ENCODE peak calls at places on chromosomes 1 and 21, in nine cellular contexts. V is K562, G is heart left ventricle, J is DND-41, L is lung, A is sigmoid colon, U is RWPE2, Y is astrocyte, R is tibial artery. I is an unnamed sample. For H3K36me3, the result is how much of the 10 kb centered on the place peaks cover.

GRCh38 chr1:109254621-109255096 is 5.3 kb downstream of the CELSR2 start:
- DNase-seq in V (peak), G (peak), J (no peak), L (no peak), A (no peak), U (no peak), Y (no peak), R (no peak), I (peak)

GRCh38 chr1:112144738-112145426 is 155.4 kb upstream of the KCND3 start:
- DNase-seq in V (no peak), G (peak), J (no peak), L (no peak), A (no peak), U (no peak), Y (no peak), R (no peak), I (no peak)

GRCh38 chr1:98059616-98060015 is 138.8 kb upstream of the DPYD start:
- DNase-seq in V (no peak), G (no peak), J (no peak), L (no peak), A (no peak), U (no peak), Y (peak), R (no peak), I (no peak)

GRCh38 chr1:151888972-151889570 is 20.2 kb downstream of the THEM4 start:
- DNase-seq in V (no peak), G (no peak), J (no peak), L (no peak), A (no peak), U (no peak), Y (no peak), R (no peak), I (peak)

GRCh38 chr1:167819849-167820683 is 93.9 kb downstream of the ADCY10 start:
- DNase-seq in V (peak), G (peak), J (no peak), L (peak), A (peak), U (peak), Y (peak), R (peak), I (peak)

GRCh38 chr1:35783055-35783583 is 13.3 kb upstream of the CLSPN start:
- DNase-seq in V (no peak), G (no peak), J (no peak), L (no peak), A (no peak), U (no peak), Y (no peak), R (no peak), I (no peak)

GRCh38 chr21:20698585-20698984 is 299.6 kb upstream of the NCAM2 start:
- DNase-seq in V (no peak), G (no peak), J (no peak), L (no peak), A (no peak), U (no peak), Y (no peak), R (no peak), I (no peak)

GRCh38 chr1:70314706-70315304 is 39.7 kb downstream of the ANKRD13C start:
- DNase-seq in V (no peak), G (no peak), J (no peak), L (no peak), A (no peak), U (no peak), Y (no peak), R (no peak), I (no peak)

GRCh38 chr1:226296911-226297310 is 12.1 kb downstream of the LIN9 start:
- DNase-seq in V (no peak), G (no peak), J (no peak), L (no peak), A (no peak), U (no peak), Y (no peak), R (no peak), I (no peak)

GRCh38 chr1:95793893-95794292 is 559.9 kb downstream of the RWDD3 start:
- DNase-seq in V (no peak), G (no peak), J (no peak), L (no peak), A (no peak), U (no peak), Y (no peak), R (no peak), I (no peak)

GRCh38 chr1:42971848-42972291 is 13.2 kb upstream of the SLC2A1 start:
- DNase-seq in V (no peak), G (no peak), J (no peak), L (no peak), A (no peak), U (no peak), Y (peak), R (no peak), I (peak)

GRCh38 chr1:8415526-8416278 is 97.8 kb downstream of the SLC45A1 start:
- DNase-seq in V (no peak), G (no peak), J (no peak), L (no peak), A (no peak), U (no peak), Y (no peak), R (no peak), I (no peak)

GRCh38 chr1:50929376-50929958 is 30.6 kb downstream of the FAF1 start:
- DNase-seq in V (no peak), G (no peak), J (no peak), L (no peak), A (no peak), U (no peak), Y (peak), R (no peak), I (peak)

GRCh38 chr1:115139381-115139780 is 50.1 kb upstream of the TSPAN2 start:
- DNase-seq in V (no peak), G (no peak), J (no peak), L (no peak), A (no peak), U (no peak), Y (no peak), R (no peak), I (no peak)

DNA sequence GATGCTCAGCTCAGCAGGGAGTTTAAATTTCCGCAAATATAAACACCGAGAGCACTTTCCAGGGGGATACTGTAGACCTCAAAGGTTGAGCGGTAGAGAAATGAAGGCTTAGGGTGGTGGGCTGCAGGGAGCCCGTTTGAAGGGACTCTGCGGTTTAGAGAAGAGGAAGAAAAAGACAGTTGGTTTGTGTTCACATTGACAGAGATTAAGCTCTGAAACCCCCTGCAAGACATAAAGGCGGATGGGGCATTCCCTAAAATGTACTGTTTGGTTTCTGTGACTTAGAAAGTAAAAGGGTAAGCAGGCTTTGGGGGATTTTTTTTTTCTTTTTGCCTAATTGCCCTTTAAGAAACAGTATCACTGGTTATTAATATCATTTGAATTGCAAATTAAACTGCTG is 1.3 kb downstream of the KAZN start:
- DNase-seq in V (no peak), G (no peak), J (peak), L (no peak), A (no peak), U (no peak), Y (no peak), R (no peak), I (no peak)
- H3K4me3 ChIP-seq in V (no peak), G (no peak), J (peak), L (no peak), A (peak), U (no peak), Y (peak), R (no peak), I (peak)

DNA sequence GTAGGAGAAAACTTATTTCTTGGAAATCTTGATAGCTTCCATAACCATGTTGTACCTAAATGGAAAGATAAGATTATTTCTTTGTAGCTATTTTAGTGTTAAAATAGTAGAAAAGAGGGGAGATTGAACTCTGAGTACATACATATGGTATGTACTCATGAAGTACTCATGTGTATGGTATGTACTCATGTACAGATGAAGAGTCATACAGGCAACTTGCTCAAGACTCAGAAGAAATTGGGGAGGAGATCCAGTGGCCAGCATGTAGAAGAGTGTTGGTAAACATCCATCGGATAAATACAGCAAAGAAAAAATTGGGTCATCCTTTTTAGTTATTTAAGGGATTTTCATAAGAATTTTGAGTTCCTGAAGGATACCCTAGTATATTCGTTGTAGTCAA is 29.0 kb downstream of the MDM4 start:
- DNase-seq in V (no peak), G (no peak), J (no peak), L (no peak), A (no peak), U (no peak), Y (no peak), R (no peak), I (no peak)
- H3K36me3 ChIP-seq in V (half or more), G (half or more), J (half or more), L (half or more), A (half or more), U (half or more), Y (half or more), R (half or more), I (half or more)

DNA sequence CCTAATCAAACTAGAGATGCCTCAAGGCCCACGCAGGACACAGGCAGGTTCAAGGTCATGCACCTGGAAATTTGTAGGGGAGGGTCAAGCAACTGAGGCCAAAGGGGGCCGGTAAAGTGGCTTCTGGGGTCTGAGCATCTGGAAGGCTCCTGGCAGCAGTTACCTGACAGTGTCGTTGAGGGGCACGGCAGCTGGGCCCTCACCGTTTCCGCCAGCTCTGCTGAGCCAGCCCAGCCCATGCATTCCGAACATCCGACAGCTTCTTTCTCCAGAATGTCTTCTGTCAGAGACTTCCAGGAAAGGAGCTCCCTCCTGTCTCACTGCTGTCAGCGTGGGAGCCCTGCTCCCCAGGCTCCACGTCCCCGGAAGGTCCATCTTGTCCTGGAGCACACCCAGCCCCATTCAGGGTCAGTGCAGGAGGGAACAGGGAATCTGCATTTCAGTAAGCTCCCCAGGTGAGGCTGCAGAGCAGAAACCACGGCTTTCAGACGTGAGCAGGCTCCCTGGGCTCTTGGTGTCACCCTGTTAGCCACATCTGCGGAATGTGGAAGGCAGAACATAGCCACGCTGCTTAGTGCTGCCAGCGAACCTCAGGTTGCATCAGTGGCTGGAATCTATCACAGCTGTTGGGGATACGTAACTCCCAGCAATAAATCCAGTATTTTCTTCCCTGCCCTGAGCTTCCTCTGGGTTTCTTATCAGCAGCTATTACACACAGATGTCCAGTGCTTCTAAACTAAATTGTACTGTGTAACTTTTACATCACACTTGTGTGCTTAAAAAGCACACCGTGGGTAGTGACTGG is 36.3 kb upstream of the FAM3B start:
- DNase-seq in V (no peak), G (no peak), J (no peak), L (no peak), A (no peak), U (no peak), Y (peak), R (no peak), I (no peak)
- H3K4me3 ChIP-seq in V (no peak), G (no peak), J (no peak), L (no peak), A (no peak), U (no peak), Y (no peak), R (no peak), I (no peak)

GRCh38 chr1:19357299-19357698 is 45.2 kb downstream of the SLC66A1 start:
- DNase-seq in V (no peak), G (no peak), J (no peak), L (no peak), A (no peak), U (no peak), Y (no peak), R (no peak), I (peak)
- H3K36me3 ChIP-seq in V (under half), G (half or more), J (half or more), L (under half), A (half or more), U (under half), Y (under half), R (half or more), I (half or more)

GRCh38 chr1:201336711-201337450 is 40.6 kb downstream of the TNNT2 start:
- DNase-seq in V (no peak), G (peak), J (no peak), L (no peak), A (peak), U (no peak), Y (no peak), R (no peak), I (no peak)

GRCh38 chr1:201332616-201333335 is 44.7 kb downstream of the TNNT2 start:
- DNase-seq in V (no peak), G (peak), J (no peak), L (no peak), A (peak), U (no peak), Y (no peak), R (no peak), I (no peak)

GRCh38 chr1:201335901-201336300 is 41.6 kb downstream of the TNNT2 start:
- DNase-seq in V (no peak), G (no peak), J (no peak), L (no peak), A (peak), U (no peak), Y (no peak), R (no peak), I (no peak)

GRCh38 chr1:201334325-201335173 is 42.9 kb downstream of the TNNT2 start:
- DNase-seq in V (no peak), G (peak), J (no peak), L (no peak), A (peak), U (no peak), Y (no peak), R (no peak), I (no peak)

DNA sequence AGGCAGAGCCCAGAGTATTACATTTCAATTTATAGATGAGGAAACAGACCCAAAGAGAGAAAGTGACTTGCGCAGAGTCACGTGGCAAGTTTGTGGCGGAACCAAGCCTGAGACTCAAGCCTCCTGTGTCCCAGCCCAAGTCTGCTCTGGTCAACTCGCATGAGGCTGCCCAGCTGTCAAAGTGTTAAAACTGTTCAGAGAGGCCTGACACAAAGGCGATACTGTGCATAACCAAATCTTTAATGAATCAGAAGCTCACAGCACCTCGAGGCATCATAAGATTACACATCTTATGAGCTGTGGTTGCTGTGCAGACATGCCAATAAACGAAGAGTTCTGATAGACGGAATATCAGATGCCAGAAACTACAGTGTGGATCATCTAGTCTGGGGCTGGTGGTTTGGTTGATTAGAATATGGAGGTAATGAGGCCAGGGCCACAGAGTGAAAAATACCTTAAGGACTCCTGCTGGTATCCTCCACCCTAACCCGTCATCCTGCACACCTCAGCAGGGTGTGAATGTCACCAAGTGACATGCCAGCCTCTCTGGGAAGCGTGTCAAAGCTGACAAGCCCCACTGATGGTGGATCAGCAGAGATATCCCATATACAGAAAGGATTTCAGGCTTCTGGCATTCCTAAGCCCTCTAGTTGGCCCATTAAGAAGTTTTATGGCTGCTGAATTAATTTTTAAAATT is 42.2 kb downstream of the TNNT2 start:
- DNase-seq in V (no peak), G (no peak), J (no peak), L (no peak), A (peak), U (no peak), Y (no peak), R (no peak), I (no peak)
- H3K4me3 ChIP-seq in V (no peak), G (no peak), J (no peak), L (no peak), A (no peak), U (no peak), Y (no peak), R (no peak), I (no peak)

GRCh38 chr21:44051462-44051941 is 39.4 kb downstream of the TRAPPC10 start:
- DNase-seq in V (no peak), G (peak), J (no peak), L (no peak), A (peak), U (no peak), Y (peak), R (peak), I (peak)
- H3K36me3 ChIP-seq in V (half or more), G (half or more), J (half or more), L (under half), A (under half), U (under half), Y (under half), R (under half), I (under half)